ENCODE peak calls at places on chromosomes 16 and 17, in nine cellular contexts. X, Q, A, I, G, P, D, J and H are unnamed samples. For H3K4me1 and H3K36me3, the result is how much of the 10 kb centered on the place peaks cover.

GRCh38 chr17:7511108-7511507 is 26.9 kb downstream of the POLR2A start:
- DNase-seq in X (no peak), Q (no peak), A (no peak), I (no peak), G (no peak), P (no peak), D (no peak), J (no peak), H (no peak)

GRCh38 chr17:75638893-75639292 is 5.7 kb downstream of the SMIM5 start:
- DNase-seq in X (no peak), Q (no peak), A (no peak), I (peak), G (no peak), P (peak), D (peak), J (no peak), H (no peak)

GRCh38 chr17:40615295-40615988 is 32.2 kb downstream of the SMARCE1 start:
- DNase-seq in X (peak), Q (peak), A (no peak), I (no peak), G (peak), P (no peak), D (no peak), J (peak), H (no peak)

GRCh38 chr17:29089601-29090044 is 46.7 kb downstream of the PIPOX start:
- DNase-seq in X (no peak), Q (no peak), A (peak), I (no peak), G (no peak), P (no peak), D (peak), J (no peak), H (no peak)

GRCh38 chr17:61323015-61323379 is 76.6 kb upstream of the TBX2 start:
- DNase-seq in X (peak), Q (no peak), A (no peak), I (no peak), G (peak), P (no peak), D (no peak), J (no peak), H (no peak)

GRCh38 chr16:66304151-66304550 is 62.3 kb upstream of the CDH5 start:
- DNase-seq in X (no peak), Q (no peak), A (no peak), I (no peak), G (no peak), P (no peak), D (no peak), J (no peak), H (no peak)

GRCh38 chr17:61309857-61310256 is 89.8 kb upstream of the TBX2 start:
- DNase-seq in X (no peak), Q (no peak), A (no peak), I (no peak), G (peak), P (no peak), D (no peak), J (peak), H (no peak)

GRCh38 chr17:41773731-41774193 is 12.7 kb downstream of the JUP start:
- DNase-seq in X (no peak), Q (no peak), A (no peak), I (no peak), G (peak), P (no peak), D (no peak), J (no peak), H (no peak)

GRCh38 chr16:14071576-14072271 is 605 bp downstream of the MRTFB start:
- DNase-seq in X (no peak), Q (peak), A (no peak), I (peak), G (no peak), P (peak), D (peak), J (no peak), H (no peak)

GRCh38 chr17:45940826-45941225 is 46.5 kb downstream of the MAPT start:
- DNase-seq in X (peak), Q (peak), A (peak), I (no peak), G (no peak), P (no peak), D (no peak), J (no peak), H (no peak)

GRCh38 chr16:85366031-85366763 is 246.9 kb upstream of the GSE1 start:
- DNase-seq in X (no peak), Q (no peak), A (no peak), I (no peak), G (peak), P (no peak), D (no peak), J (no peak), H (no peak)

GRCh38 chr16:1708083-1708767 is 2.2 kb downstream of the MAPK8IP3 start:
- DNase-seq in X (no peak), Q (no peak), A (no peak), I (peak), G (no peak), P (no peak), D (no peak), J (no peak), H (no peak)

GRCh38 chr16:47392114-47392513 is 68.7 kb downstream of the ITFG1 start:
- DNase-seq in X (peak), Q (no peak), A (no peak), I (no peak), G (no peak), P (no peak), D (no peak), J (peak), H (no peak)

GRCh38 chr17:38716368-38717005 is 11.4 kb downstream of the MLLT6 start:
- DNase-seq in X (no peak), Q (no peak), A (peak), I (no peak), G (no peak), P (no peak), D (no peak), J (no peak), H (no peak)

GRCh38 chr17:38719284-38719942 is 10.7 kb upstream of the CISD3 start:
- DNase-seq in X (no peak), Q (no peak), A (no peak), I (no peak), G (no peak), P (no peak), D (no peak), J (no peak), H (no peak)

GRCh38 chr17:38719943-38720641 is 10.0 kb upstream of the CISD3 start:
- DNase-seq in X (no peak), Q (no peak), A (no peak), I (no peak), G (no peak), P (peak), D (no peak), J (no peak), H (no peak)

GRCh38 chr17:38715216-38715943 is 10.3 kb downstream of the MLLT6 start:
- DNase-seq in X (no peak), Q (no peak), A (no peak), I (no peak), G (no peak), P (no peak), D (no peak), J (no peak), H (no peak)

DNA sequence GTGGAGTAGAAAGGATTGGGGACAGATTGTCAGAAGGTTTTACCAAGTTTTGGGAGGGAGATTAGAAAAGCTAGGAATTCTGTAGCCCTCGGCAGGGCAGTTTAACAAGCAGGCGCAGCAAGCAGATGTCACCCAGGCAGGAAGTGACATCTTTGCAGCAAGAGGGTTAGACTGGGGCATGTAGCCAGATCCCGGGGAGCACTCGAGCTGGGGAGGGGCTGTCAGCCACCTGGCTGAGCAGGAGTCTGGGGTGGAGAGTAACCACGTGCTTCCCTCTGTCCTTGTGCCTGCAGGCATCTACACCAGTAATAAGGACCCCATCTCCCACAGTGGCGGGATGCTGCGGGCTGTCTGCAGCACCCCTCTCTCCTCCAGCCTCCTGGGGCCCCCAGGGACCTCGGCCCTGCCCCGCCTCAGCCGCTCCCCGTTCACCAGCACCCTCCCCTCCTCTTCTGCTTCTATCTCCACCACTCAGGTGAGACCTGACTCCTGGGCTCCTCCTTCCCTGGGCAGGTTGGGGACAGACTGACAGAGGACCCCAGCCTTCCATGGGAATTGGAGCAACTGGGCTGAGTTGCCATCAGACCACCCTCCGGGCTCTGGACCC is 12.2 kb downstream of the MLLT6 start:
- DNase-seq in X (no peak), Q (no peak), A (no peak), I (no peak), G (no peak), P (no peak), D (no peak), J (no peak), H (no peak)
- H3K4me1 ChIP-seq in X (under half), Q (under half), A (under half), I (under half), G (under half), P (under half), D (under half), J (under half), H (under half)

DNA sequence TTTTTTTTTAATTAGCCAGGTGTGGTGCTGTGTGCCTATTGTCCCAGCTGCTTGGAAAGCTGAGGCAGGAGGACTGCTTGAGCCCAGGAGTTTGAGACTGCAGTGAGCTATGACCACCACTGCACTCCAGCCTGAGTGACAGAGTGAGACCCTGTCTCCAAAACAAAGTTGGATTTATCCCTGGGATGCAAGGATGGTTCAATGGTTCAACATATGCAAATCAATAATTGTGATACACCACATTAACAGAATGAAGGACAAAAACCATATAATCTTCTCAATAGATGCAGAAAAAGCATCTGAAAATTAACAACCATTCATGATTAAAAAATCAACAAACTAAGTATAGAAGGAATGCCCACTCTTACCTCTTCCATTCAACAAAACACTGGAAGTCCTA is 33.5 kb downstream of the CDR2 start:
- DNase-seq in X (no peak), Q (no peak), A (no peak), I (no peak), G (no peak), P (no peak), D (no peak), J (no peak), H (no peak)
- H3K36me3 ChIP-seq in X (under half), Q (under half), A (under half), I (under half), G (under half), P (under half), D (under half), J (under half), H (under half)

DNA sequence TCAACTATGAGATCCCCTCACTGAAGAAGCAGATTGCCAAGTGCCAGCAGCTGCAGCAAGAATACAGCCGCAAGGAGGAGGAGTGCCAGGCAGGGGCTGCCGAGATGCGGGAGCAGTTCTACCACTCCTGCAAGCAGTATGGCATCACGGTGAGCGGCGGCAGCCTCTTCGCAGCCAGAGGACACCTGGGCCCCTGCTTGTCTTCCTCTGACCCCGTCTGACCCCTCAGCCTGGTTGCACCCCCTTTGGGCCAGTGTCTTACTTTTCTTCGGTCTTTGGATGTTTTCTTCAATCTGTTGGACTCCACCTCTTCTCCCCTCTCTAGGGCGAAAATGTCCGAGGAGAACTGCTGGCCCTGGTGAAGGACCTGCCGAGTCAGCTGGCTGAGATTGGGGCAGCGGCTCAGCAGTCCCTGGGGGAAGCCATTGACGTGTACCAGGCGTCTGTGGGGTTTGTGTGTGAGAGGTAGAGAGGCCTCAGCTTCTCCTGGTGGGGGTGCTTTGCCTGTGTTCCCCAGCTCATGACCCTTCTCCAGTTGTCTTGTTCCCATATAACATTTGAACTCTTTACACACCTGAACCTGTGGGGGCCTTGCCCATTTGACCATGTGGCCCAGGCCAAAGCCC is 4.4 kb downstream of the CDK5RAP3 start:
- DNase-seq in X (no peak), Q (no peak), A (no peak), I (no peak), G (no peak), P (no peak), D (no peak), J (no peak), H (no peak)
- TF ChIP-seq CTCF in X (no peak), Q (no peak), A (no peak), I (no peak), G (no peak), P (no peak), D (no peak), J (no peak), H (no peak)

GRCh38 chr17:28043296-28043695 is 819 bp downstream of the NLK start:
- DNase-seq in X (no peak), Q (no peak), A (no peak), I (no peak), G (no peak), P (no peak), D (no peak), J (no peak), H (no peak)
- H3K4me1 ChIP-seq in X (half or more), Q (under half), A (under half), I (under half), G (under half), P (under half), D (half or more), J (under half), H (under half)

DNA sequence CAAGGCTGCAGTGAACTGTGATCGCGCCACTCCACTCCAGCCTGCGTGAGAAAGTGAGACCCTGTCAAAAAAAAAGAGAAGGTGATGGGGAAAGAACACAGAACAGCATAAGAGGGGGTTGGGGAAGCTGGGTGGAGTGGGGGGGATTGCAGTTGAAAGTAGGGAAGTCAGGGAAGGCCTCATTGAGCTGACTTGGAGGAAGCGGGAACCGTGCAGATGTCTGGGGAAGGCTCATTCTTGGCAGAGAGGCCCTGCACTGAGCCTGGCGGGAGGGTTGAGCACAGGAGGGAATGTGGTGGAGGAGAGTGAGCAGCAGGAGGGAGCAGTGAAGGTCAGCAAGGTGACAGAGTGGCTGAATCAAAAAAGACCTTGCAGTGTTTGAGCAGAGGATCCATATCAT is 26.9 kb downstream of the IL4R start:
- DNase-seq in X (no peak), Q (no peak), A (no peak), I (no peak), G (no peak), P (no peak), D (no peak), J (no peak), H (no peak)
- H3K36me3 ChIP-seq in X (under half), Q (under half), A (under half), I (under half), G (under half), P (under half), D (half or more), J (under half), H (under half)

DNA sequence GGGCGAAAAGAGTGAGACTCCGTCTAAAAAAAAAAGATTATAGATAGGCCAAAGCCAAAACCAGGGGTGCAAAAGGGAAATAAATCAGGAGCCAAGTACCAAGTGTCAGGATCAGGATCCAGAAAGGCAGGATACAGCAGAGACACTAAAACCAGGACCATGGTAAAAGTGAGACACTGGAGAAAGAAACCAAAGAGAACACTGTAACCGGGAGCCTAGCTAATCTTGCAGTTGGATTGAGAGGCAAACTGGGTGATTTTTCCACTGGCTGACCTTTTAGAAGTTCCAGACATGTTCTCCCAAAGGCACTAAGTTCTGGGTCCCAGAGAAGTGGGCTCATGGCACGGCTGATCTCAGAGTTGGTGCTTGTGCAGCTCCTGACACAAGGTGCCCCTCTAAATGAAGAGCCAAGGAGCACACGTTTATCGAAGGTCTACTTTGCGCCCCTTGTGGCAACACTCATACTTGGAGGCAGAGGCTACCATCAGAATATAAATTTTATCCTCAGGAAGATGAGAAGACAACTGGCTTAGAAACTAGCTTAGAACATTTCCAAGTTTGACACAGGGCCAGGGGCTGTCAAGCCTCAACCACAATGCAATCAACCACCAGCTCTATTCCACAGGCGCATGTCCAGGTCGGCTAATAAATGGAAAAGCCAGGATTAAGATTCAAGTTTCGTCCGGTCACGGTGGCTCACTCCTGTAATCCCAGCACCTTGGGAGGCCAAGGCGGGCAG is 27.5 kb upstream of the HELZ start:
- DNase-seq in X (no peak), Q (no peak), A (no peak), I (no peak), G (no peak), P (no peak), D (no peak), J (no peak), H (no peak)
- TF ChIP-seq CTCF in X (no peak), Q (no peak), A (no peak), I (no peak), G (peak), P (no peak), D (no peak), J (peak), H (no peak)

GRCh38 chr16:57042157-57043111 is 49.9 kb upstream of the CPNE2 start:
- DNase-seq in X (no peak), Q (no peak), A (no peak), I (peak), G (no peak), P (no peak), D (no peak), J (peak), H (no peak)

GRCh38 chr16:57044931-57045693 is 47.3 kb upstream of the CPNE2 start:
- DNase-seq in X (no peak), Q (no peak), A (no peak), I (no peak), G (peak), P (no peak), D (no peak), J (no peak), H (no peak)

GRCh38 chr16:57041182-57042156 is 50.9 kb upstream of the CPNE2 start:
- DNase-seq in X (no peak), Q (no peak), A (no peak), I (peak), G (peak), P (peak), D (no peak), J (no peak), H (no peak)

GRCh38 chr16:57045694-57046381 is 46.5 kb upstream of the CPNE2 start:
- DNase-seq in X (peak), Q (peak), A (peak), I (peak), G (peak), P (no peak), D (no peak), J (peak), H (no peak)

GRCh38 chr16:57043248-57043647 is 49.1 kb upstream of the CPNE2 start:
- DNase-seq in X (no peak), Q (no peak), A (no peak), I (no peak), G (no peak), P (no peak), D (no peak), J (no peak), H (no peak)
- H3K4me1 ChIP-seq in X (under half), Q (under half), A (under half), I (half or more), G (under half), P (under half), D (half or more), J (under half), H (under half)

GRCh38 chr17:63830278-63830677 is 2.8 kb upstream of the FTSJ3 start:
- DNase-seq in X (no peak), Q (no peak), A (no peak), I (no peak), G (no peak), P (no peak), D (no peak), J (no peak), H (no peak)
- H3K36me3 ChIP-seq in X (under half), Q (under half), A (half or more), I (under half), G (under half), P (under half), D (half or more), J (half or more), H (half or more)